ENCODE peak calls at places on chromosomes 6 and 20, in five cellular contexts. Y, C, L, K and W are unnamed samples.

GRCh38 chr6:81326856-81327561 is 425.5 kb downstream of the TENT5A start:
- DNase-seq in K (no peak), Y (no peak), C (no peak), L (no peak), W (no peak)

GRCh38 chr20:39993737-39994136 is 695.3 kb downstream of the MAFB start:
- DNase-seq in K (no peak), C (no peak), Y (no peak), L (no peak), W (no peak)

GRCh38 chr20:18003897-18004296 is 35.1 kb downstream of the MGME1 start:
- DNase-seq in K (no peak), Y (no peak), C (no peak), L (no peak), W (no peak)

GRCh38 chr20:43963872-43964791 is 49.5 kb downstream of the TOX2 start:
- DNase-seq in L (no peak), C (no peak), K (no peak), Y (no peak), W (no peak)

GRCh38 chr20:52892023-52892422 is 80.1 kb upstream of the TSHZ2 start:
- DNase-seq in C (no peak), K (no peak), Y (no peak), L (no peak), W (no peak)

GRCh38 chr20:47925603-47926002 is 140.3 kb upstream of the SULF2 start:
- DNase-seq in C (no peak), Y (no peak), K (no peak), L (no peak), W (no peak)

GRCh38 chr6:35310265-35310831 is 12.7 kb downstream of the DEF6 start:
- DNase-seq in K (no peak), L (no peak), Y (no peak), C (no peak), W (no peak)

GRCh38 chr6:157982297-157982579 is 575 bp downstream of the SYNJ2 start:
- DNase-seq in C (no peak), K (peak; percentile 11), L (peak; percentile 71), Y (peak; percentile 62), W (no peak)

GRCh38 chr6:146289816-146290588 is 253.6 kb upstream of the RAB32 start:
- DNase-seq in C (no peak), Y (no peak), L (no peak), K (no peak), W (no peak)

GRCh38 chr6:139498715-139499114 is 124.3 kb upstream of the CITED2 start:
- DNase-seq in L (no peak), K (no peak), Y (no peak), C (no peak), W (no peak)

GRCh38 chr20:48480391-48480790 is 347.4 kb downstream of the PREX1 start:
- DNase-seq in Y (no peak), C (peak; percentile 7), L (no peak), K (no peak), W (no peak)

GRCh38 chr20:59144179-59144830 is 19.3 kb upstream of the ZNF831 start:
- DNase-seq in Y (no peak), K (peak; percentile 30), C (no peak), L (no peak), W (no peak)

GRCh38 chr20:62287759-62288534 is 14.8 kb upstream of the ADRM1 start:
- DNase-seq in L (no peak), K (no peak), Y (no peak), C (no peak), W (no peak)

GRCh38 chr6:25085761-25086160 is 150.0 kb upstream of the RIPOR2 start:
- DNase-seq in C (no peak), K (no peak), Y (no peak), L (no peak), W (no peak)

GRCh38 chr6:69796081-69796626 is 656 bp downstream of the LMBRD1 start:
- DNase-seq in C (no peak), L (peak; percentile 69), Y (peak; percentile 56), K (peak; percentile 39), W (no peak)

GRCh38 chr6:140478631-140479030 is 1104.2 kb upstream of the CITED2 start:
- DNase-seq in L (no peak), Y (no peak), K (no peak), C (no peak), W (no peak)

GRCh38 chr6:87731818-87732661 is 30.0 kb upstream of the AKIRIN2 start:
- DNase-seq in Y (peak; percentile 86), L (peak; percentile 96), K (no peak), C (peak; percentile 91), W (peak; percentile 66)

GRCh38 chr6:165110871-165111270 is 198.5 kb downstream of the C6orf118 start:
- DNase-seq in K (no peak), Y (no peak), C (no peak), L (no peak), W (no peak)

GRCh38 chr6:11171952-11172351 is 60.4 kb upstream of the ERVFRD-1 start:
- DNase-seq in Y (no peak), K (no peak), L (no peak), C (no peak), W (no peak)

GRCh38 chr6:169915769-169916550 is 164.5 kb downstream of the ERMARD start:
- DNase-seq in K (no peak), C (no peak), Y (no peak), L (no peak), W (no peak)

GRCh38 chr6:159306134-159306537 is 136.9 kb downstream of the FNDC1 start:
- DNase-seq in L (no peak), K (no peak), C (no peak), Y (peak; percentile 30), W (no peak)
- H3K4me3 ChIP-seq in L (no peak overlapping the region), K (no peak overlapping the region), C (no peak overlapping the region), Y (no peak overlapping the region), W (no peak overlapping the region)

GRCh38 chr6:133959667-133960368 is 6.8 kb downstream of the TBPL1 start:
- DNase-seq in C (no peak), L (no peak), K (no peak), Y (no peak), W (no peak)

GRCh38 chr6:133956413-133957049 is 3.5 kb downstream of the TBPL1 start:
- DNase-seq in Y (no peak), K (no peak), L (no peak), C (no peak), W (no peak)

GRCh38 chr6:133958782-133959181 is 5.8 kb downstream of the TBPL1 start:
- DNase-seq in K (no peak), Y (no peak), L (no peak), C (no peak), W (no peak)

GRCh38 chr6:133955582-133956412 is 2.8 kb downstream of the TBPL1 start:
- DNase-seq in Y (no peak), L (no peak), C (no peak), K (no peak), W (no peak)

DNA sequence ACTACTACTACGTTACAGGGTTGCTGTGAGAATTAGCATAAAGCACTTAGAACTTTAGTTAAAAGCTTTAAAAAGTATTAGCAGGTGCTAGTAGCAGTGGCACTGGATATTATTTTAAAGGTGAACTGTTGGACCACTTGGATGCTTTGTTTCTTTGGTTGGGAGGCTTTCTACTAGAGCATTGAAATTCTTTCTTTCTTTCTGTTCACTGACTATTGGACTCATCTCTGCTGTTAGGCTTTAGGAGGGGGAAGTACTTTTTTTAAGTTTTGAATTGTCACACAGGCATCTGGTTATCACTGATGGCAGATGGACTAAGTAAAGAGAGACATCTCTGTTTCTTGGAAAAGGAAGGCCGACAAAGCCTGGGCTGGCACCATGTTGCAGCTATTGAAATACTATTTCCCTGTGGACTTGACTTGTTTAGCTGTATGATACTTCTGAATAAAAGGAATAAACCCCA is 4.8 kb downstream of the TBPL1 start:
- DNase-seq in C (no peak), L (no peak), K (no peak), Y (no peak), W (no peak)
- H3K4me1 ChIP-seq in C (peaks cover 31% of the 10 kb centered on the region), L (peaks cover 76% of the 10 kb centered on the region), K (peaks cover 6% of the 10 kb centered on the region), Y (peaks cover 16% of the 10 kb centered on the region), W (peaks cover 37% of the 10 kb centered on the region)

GRCh38 chr6:89257346-89257745 is 40.2 kb upstream of the GABRR1 start:
- DNase-seq in Y (no peak), K (no peak), C (no peak), L (no peak), W (no peak)

GRCh38 chr6:89252902-89253301 is 35.7 kb upstream of the GABRR1 start:
- DNase-seq in Y (no peak), L (no peak), K (no peak), C (no peak), W (no peak)

GRCh38 chr6:89255417-89255816 is 38.3 kb upstream of the GABRR1 start:
- DNase-seq in L (no peak), C (no peak), K (no peak), Y (no peak), W (no peak)

GRCh38 chr6:89251976-89252375 is 34.8 kb upstream of the GABRR1 start:
- DNase-seq in Y (no peak), L (no peak), K (no peak), C (no peak), W (no peak)

DNA sequence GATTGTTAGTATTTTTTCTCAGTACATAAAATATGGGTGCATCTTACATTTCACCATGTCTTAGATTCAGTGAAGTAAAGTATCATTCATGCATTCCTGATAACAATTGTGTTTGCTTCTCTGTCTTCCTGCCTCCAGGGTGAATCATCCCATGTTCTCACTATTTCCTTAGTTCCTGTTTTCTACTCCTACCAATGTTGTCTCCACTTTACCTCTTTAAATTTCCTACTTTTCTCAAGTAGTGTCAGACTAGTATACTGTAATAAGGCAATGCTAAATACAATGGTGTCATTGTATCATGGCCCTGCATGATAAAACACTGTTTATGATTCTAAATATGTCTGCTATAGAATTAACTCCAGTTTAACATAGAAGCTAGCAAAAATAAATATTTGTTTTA is 37.4 kb upstream of the GABRR1 start:
- DNase-seq in Y (no peak), L (no peak), K (no peak), C (no peak), W (no peak)
- H3K9me3 ChIP-seq in Y (no peaks in the 10 kb centered on the region), L (no peaks in the 10 kb centered on the region), K (no peaks in the 10 kb centered on the region), C (no peaks in the 10 kb centered on the region), W (no peaks in the 10 kb centered on the region)

GRCh38 chr6:77341058-77341986 is 122.0 kb downstream of the HTR1B start:
- DNase-seq in C (peak; percentile 46), L (peak; percentile 68), Y (no peak), K (no peak), W (no peak)
- H3K4me3 ChIP-seq in C (no peak overlapping the region), L (no peak overlapping the region), Y (no peak overlapping the region), K (no peak overlapping the region), W (no peak overlapping the region)

DNA sequence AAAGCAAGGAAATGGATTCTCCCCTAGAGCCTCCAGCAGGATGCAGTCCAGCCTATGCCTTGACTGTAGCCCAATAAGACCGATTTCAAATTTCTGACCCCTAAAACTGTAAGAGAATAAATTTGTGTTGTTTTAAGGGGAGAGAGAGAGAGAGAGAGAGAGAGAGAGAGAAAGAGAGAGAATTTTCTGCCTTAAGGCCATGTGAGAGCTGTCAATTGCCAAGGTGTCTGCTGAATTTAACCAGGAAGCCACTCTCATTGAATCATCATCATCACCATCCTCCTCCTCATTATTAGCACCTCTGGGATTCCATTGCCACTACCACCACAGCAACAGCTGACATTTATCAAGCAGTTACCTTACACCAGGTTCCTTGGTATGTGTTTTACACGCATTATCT is 27.8 kb upstream of the TNFRSF21 start:
- DNase-seq in L (no peak), Y (no peak), C (no peak), K (no peak), W (no peak)
- H3K4me1 ChIP-seq in L (no peaks in the 10 kb centered on the region), Y (no peaks in the 10 kb centered on the region), C (peaks cover 3% of the 10 kb centered on the region), K (no peaks in the 10 kb centered on the region), W (no peaks in the 10 kb centered on the region)

GRCh38 chr20:64026-64603 is 23.4 kb upstream of the DEFB125 start:
- DNase-seq in K (no peak), L (no peak), Y (no peak), C (no peak), W (no peak)
- H3K9me3 ChIP-seq in K (no peaks in the 10 kb centered on the region), L (no peaks in the 10 kb centered on the region), Y (peaks cover 68% of the 10 kb centered on the region), C (peaks cover 25% of the 10 kb centered on the region), W (no peaks in the 10 kb centered on the region)

GRCh38 chr6:161918608-161919205 is 644.8 kb upstream of the AGPAT4 start:
- DNase-seq in L (no peak), Y (no peak), K (no peak), C (no peak), W (no peak)
- H3K4me3 ChIP-seq in L (no peak overlapping the region), Y (no peak overlapping the region), K (no peak overlapping the region), C (no peak overlapping the region), W (no peak overlapping the region)